ENCODE peak calls at places on chromosomes 3 and 15, in four cellular contexts. A is PC-9, E is neural progenitor cell, G is DND-41. H is an unnamed sample.

GRCh38 chr15:33126559-33127290 is 67.8 kb downstream of the FMN1 start:
- DNase-seq in A (no peak), E (peak; percentile 17), G (peak; percentile 85), H (peak; percentile 91)

GRCh38 chr15:88390502-88390901 is 76.7 kb downstream of the MRPL46 start:
- DNase-seq in A (no peak), E (no peak), G (no peak), H (no peak)

GRCh38 chr3:194348354-194348753 is 2.8 kb downstream of the CPN2 start:
- DNase-seq in E (no peak), A (no peak), G (no peak), H (no peak)

GRCh38 chr15:83290236-83290635 is 5.8 kb upstream of the BNC1 start:
- DNase-seq in G (no peak), A (no peak), E (no peak), H (no peak)

GRCh38 chr3:135528638-135529037 is 436.9 kb upstream of the PPP2R3A start:
- DNase-seq in G (no peak), E (no peak), A (no peak), H (no peak)

GRCh38 chr3:87145553-87145952 is 81.6 kb upstream of the CHMP2B start:
- DNase-seq in E (peak; percentile 17), A (no peak), G (peak; percentile 17), H (no peak)

GRCh38 chr3:113914646-113915045 is 33.2 kb upstream of the ZDHHC23 start:
- DNase-seq in G (no peak), A (no peak), E (no peak), H (peak; percentile 66)

GRCh38 chr3:46276497-46277099 is 34.3 kb downstream of the CCR3 start:
- DNase-seq in A (no peak), G (peak; percentile 63), E (peak; percentile 44), H (no peak)

GRCh38 chr3:86793786-86794185 is 197.2 kb downstream of the VGLL3 start:
- DNase-seq in E (peak; percentile 26), A (peak; percentile 79), G (no peak), H (peak; percentile 97)

GRCh38 chr3:156551746-156552145 is 3.2 kb downstream of the SSR3 start:
- DNase-seq in E (no peak), G (no peak), A (peak; percentile 42), H (peak; percentile 95)
- H3K4me2 ChIP-seq in E (no peak overlapping the region), G (peak overlapping the region; percentile 33), A (peak overlapping the region; percentile 12), H (peak overlapping the region; percentile 87)

GRCh38 chr15:96053039-96054021 is 277.2 kb upstream of the NR2F2 start:
- DNase-seq in A (peak; percentile 84), E (peak; percentile 67), G (no peak), H (peak; percentile 4)
- TF ChIP-seq EZH2 in A (no peak), E (no peak), G (no peak), H (no peak)

DNA sequence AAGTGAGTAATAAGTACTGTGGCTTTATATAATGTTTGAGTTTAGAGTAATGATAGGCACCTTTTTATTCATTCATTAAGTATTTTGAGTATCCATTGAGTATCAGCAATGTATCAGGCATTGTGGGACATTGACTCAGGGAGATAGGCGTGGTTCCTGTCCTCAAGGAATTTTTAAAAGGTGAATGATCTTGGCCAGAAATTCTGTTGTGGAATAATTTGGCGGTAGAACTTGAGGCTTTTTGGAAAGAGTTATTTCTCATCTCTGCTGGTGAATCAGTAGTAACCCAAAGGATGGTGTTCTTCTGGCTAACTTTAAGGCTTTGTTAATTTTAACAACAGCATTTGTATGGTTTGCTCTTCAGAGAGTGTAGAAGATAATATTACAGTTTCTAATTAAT is 2.0 kb downstream of the RAB7A start:
- DNase-seq in E (no peak), A (peak; percentile 35), G (no peak), H (peak; percentile 61)
- H4K20me1 ChIP-seq in E (peaks cover 64% of the 10 kb centered on the region), A (peaks cover 62% of the 10 kb centered on the region), G (peaks cover 62% of the 10 kb centered on the region), H (peaks cover 68% of the 10 kb centered on the region)

DNA sequence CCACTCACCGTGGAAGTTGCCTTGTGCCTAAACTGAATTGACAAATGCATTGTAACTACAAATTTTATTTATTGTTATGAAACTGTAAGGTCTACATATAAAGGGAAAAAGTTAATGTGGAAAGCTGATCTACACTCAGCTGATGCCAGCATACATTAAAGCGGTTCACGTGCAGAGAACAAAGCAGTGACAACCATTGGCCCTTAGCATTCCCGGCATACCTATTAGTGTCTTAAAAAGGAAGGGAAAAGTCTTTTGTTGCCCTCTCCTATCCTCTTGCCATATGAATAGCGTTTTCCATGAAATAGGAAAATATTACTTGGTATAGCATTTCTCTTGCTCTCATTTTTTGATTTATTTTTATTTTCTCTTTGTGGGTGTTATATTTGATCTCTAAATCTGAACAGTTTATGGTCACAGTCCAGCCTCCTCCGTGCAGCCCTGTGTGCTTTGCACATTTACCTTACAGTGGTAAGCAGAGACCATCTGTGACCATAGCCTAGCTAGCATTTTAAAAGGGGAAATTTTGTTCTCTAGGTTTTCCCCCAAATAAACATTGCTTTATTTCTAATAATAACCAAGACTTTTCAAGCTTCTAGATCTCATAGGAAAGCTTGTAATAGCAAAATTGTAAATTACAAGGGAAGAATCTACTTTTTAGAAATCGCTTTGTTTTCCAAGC is 89.7 kb upstream of the CGNL1 start:
- DNase-seq in E (peak; percentile 52), G (no peak), A (no peak), H (no peak)
- H3K4me2 ChIP-seq in E (peak overlapping the region; percentile 8), G (no peak overlapping the region), A (no peak overlapping the region), H (no peak overlapping the region)

DNA sequence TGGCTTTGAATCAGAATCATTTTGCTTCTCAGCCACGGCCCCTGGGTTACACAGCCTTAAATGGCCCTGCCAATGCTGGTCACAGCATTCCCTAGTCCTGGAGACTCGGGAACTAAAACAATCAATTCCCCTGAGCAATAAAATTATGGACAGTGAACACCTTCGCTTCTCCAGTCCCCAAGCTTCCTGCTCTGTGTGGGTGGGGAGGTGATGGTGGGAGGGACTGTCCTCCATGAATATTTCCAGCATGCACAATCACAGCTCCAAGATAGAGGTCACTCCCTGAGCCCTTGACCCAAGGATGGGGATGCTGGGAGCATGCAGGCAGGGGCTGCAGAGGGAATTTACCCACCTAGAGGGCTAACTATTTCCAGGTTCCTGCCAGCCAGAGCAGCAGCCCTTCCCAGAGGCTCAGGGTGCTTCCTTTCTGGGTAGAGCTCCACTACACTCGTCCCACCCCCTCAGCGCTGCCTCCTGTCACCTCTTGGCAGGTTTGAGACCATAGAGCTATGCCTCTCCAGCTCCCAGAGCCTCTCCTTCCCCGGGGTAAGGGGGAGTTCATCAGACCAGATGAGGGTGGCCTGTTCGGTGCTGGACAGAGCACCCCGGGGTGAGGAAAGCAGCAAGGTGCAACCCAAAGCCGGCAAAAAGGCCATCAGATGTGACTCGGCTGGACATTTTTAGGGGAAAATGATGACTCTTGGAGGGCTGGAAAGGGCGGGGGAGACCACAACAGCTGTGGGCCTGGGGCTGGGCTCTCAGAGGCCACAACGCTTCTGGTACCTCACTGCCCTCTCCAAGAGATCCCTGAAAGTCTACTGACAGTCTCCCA is 14.5 kb upstream of the CCDC33 start:
- DNase-seq in G (no peak), E (no peak), A (no peak), H (no peak)
- TF ChIP-seq EZH2 in G (no peak), E (no peak), A (no peak), H (no peak)

GRCh38 chr15:43125095-43125661 is 8.2 kb upstream of the TMEM62 start:
- DNase-seq in G (no peak), A (no peak), E (no peak), H (no peak)

GRCh38 chr15:43121863-43122262 is 11.5 kb upstream of the TMEM62 start:
- DNase-seq in E (no peak), G (no peak), A (no peak), H (no peak)

GRCh38 chr15:43127752-43128151 is 5.6 kb upstream of the TMEM62 start:
- DNase-seq in G (no peak), E (no peak), A (peak; percentile 34), H (no peak)

DNA sequence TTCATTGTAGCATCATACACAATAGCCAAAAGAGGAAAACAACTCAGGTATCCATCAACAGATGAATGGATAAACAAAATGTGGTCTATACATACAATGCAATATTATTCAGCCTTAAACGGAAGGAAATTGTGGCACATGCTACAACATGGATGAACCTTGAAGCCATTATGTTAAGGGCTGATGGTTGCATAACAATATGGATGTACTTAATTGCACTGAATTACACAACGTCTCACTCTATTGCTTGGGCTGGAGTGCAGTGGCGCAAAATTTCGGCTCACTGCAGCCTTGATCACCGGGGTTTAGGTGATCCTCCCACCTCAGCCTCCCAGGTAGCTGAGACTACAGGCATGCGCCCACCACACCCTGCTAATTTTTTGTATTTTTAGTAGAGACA is 7.0 kb upstream of the TMEM62 start:
- DNase-seq in E (no peak), A (no peak), G (no peak), H (no peak)
- H4K20me1 ChIP-seq in E (no peaks in the 10 kb centered on the region), A (no peaks in the 10 kb centered on the region), G (no peaks in the 10 kb centered on the region), H (no peaks in the 10 kb centered on the region)

GRCh38 chr15:27977656-27978055 is 121.5 kb downstream of the OCA2 start:
- DNase-seq in A (no peak), G (no peak), E (no peak), H (peak; percentile 23)

GRCh38 chr15:27989428-27989827 is 109.7 kb downstream of the OCA2 start:
- DNase-seq in G (no peak), A (no peak), E (no peak), H (no peak)

GRCh38 chr15:27985099-27985498 is 114.0 kb downstream of the OCA2 start:
- DNase-seq in E (no peak), G (no peak), A (no peak), H (no peak)

GRCh38 chr15:27983496-27983895 is 115.6 kb downstream of the OCA2 start:
- DNase-seq in E (no peak), G (no peak), A (no peak), H (no peak)
- H3K4me2 ChIP-seq in E (no peak overlapping the region), G (no peak overlapping the region), A (no peak overlapping the region), H (no peak overlapping the region)

GRCh38 chr3:58585005-58585786 is 8.0 kb upstream of the FAM107A start:
- DNase-seq in E (peak; percentile 91), G (no peak), A (no peak), H (peak; percentile 33)

GRCh38 chr3:58585994-58586393 is 8.8 kb upstream of the FAM107A start:
- DNase-seq in A (no peak), G (no peak), E (peak; percentile 52), H (no peak)

GRCh38 chr3:58588030-58588614 is 10.9 kb upstream of the FAM107A start:
- DNase-seq in A (no peak), E (peak; percentile 82), G (peak; percentile 51), H (peak; percentile 19)

GRCh38 chr3:58584690-58585004 is 7.5 kb upstream of the FAM107A start:
- DNase-seq in E (no peak), G (no peak), A (no peak), H (no peak)

DNA sequence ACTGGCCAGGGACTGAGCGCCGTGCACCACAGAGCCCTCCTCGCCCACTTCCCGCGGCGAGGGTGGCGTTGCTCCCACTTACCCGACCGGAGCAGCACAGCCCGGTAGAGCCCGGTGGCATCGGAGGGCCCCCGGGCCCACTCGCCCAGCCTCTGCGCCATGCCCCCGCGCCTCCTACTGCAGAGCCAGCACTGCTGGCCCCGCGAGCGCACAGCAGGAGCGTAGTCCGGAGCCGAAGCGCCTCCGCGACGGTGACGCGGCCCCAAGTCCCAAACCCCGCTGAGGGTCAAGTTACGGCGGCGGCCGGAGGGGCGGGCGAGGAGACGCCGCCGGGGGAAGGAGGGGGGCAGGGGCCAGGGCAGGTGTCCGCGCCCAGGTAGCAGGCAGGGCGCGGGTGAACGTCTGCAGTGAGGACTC is 9.6 kb upstream of the FAM107A start:
- DNase-seq in E (peak; percentile 59), A (no peak), G (no peak), H (no peak)
- TF ChIP-seq EZH2 in E (peak; percentile 53), A (no peak), G (no peak), H (peak; percentile 87)

GRCh38 chr3:47978386-47978785 is 37.8 kb downstream of the MAP4 start:
- DNase-seq in G (no peak), A (no peak), E (no peak), H (no peak)
- H4K20me1 ChIP-seq in G (no peaks in the 10 kb centered on the region), A (peaks cover 11% of the 10 kb centered on the region), E (no peaks in the 10 kb centered on the region), H (peaks cover 82% of the 10 kb centered on the region)

H was measured in astrocyte.